ENCODE peak calls at places on chromosomes 2 and 18, in nine cellular contexts. K is PC-3, J is MM.1S, T is GM23248, P is HCT116, Y is hepatocyte, D is GM23338, O is Karpas-422, V is SK-N-SH. N is an unnamed sample. For H3K9me2, H3K27me3 and H3K36me3, the result is how much of the 10 kb centered on the place peaks cover.

GRCh38 chr2:88591684-88592083 is 35.6 kb downstream of the EIF2AK3 start:
- DNase-seq in T (no peak), O (no peak), V (no peak), K (no peak), J (no peak), P (no peak), Y (no peak), D (no peak), N (no peak)

GRCh38 chr2:236687296-236687955 is 117.8 kb downstream of the ACKR3 start:
- DNase-seq in P (no peak), D (no peak), Y (no peak), V (no peak), T (peak), J (no peak), O (no peak), K (no peak), N (no peak)

GRCh38 chr2:4140284-4140962 is 437.0 kb downstream of the DCDC2C start:
- DNase-seq in J (no peak), P (no peak), O (no peak), D (no peak), T (no peak), V (no peak), K (no peak), Y (peak), N (no peak)

GRCh38 chr18:32093106-32093511 is 1.4 kb downstream of the RNF138 start:
- DNase-seq in O (peak), P (no peak), J (peak), T (peak), K (peak), V (no peak), Y (peak), D (peak), N (no peak)

GRCh38 chr2:241946306-241947003 is 76.9 kb downstream of the RTP5 start:
- DNase-seq in T (no peak), V (no peak), P (no peak), Y (no peak), D (no peak), J (no peak), K (no peak), O (no peak), N (no peak)

GRCh38 chr18:55407774-55408535 is 180.0 kb downstream of the TCF4 start:
- DNase-seq in K (no peak), Y (no peak), O (no peak), T (no peak), J (no peak), D (no peak), V (no peak), P (no peak), N (no peak)

GRCh38 chr2:5740853-5741252 is 48.7 kb downstream of the SOX11 start:
- DNase-seq in D (no peak), P (no peak), Y (no peak), O (no peak), K (no peak), V (no peak), T (no peak), J (no peak), N (no peak)

GRCh38 chr18:79682481-79682880 is 2.9 kb downstream of the CTDP1 start:
- DNase-seq in V (no peak), K (no peak), P (no peak), D (no peak), T (no peak), J (no peak), Y (no peak), O (no peak), N (no peak)

GRCh38 chr2:225566798-225567197 is 167.3 kb downstream of the NYAP2 start:
- DNase-seq in D (no peak), K (peak), P (no peak), O (no peak), J (no peak), Y (peak), V (no peak), T (peak), N (no peak)

GRCh38 chr2:154706660-154707059 is 8.2 kb downstream of the KCNJ3 start:
- DNase-seq in O (no peak), D (no peak), Y (no peak), K (no peak), J (no peak), T (no peak), V (no peak), P (no peak), N (no peak)

GRCh38 chr2:144489315-144489920 is 30.5 kb downstream of the ZEB2 start:
- DNase-seq in J (no peak), T (no peak), D (no peak), P (no peak), V (no peak), O (no peak), Y (no peak), K (no peak), N (no peak)

GRCh38 chr2:46258937-46259781 is 38.0 kb upstream of the EPAS1 start:
- DNase-seq in J (no peak), K (no peak), Y (no peak), O (no peak), V (no peak), P (no peak), T (no peak), D (no peak), N (no peak)

GRCh38 chr2:235234711-235235110 is 259.1 kb upstream of the AGAP1 start:
- DNase-seq in V (no peak), O (no peak), T (peak), K (peak), D (no peak), P (no peak), Y (no peak), J (no peak), N (no peak)

GRCh38 chr18:70333757-70334156 is 44.9 kb downstream of the SOCS6 start:
- DNase-seq in P (peak), V (no peak), J (no peak), D (no peak), K (peak), O (no peak), Y (peak), T (peak), N (peak)

GRCh38 chr2:44715671-44716077 is 225.8 kb upstream of the SIX3 start:
- DNase-seq in D (peak), J (peak), V (peak), P (peak), Y (peak), O (no peak), T (peak), K (peak), N (peak)

GRCh38 chr2:102181376-102181775 is 5.4 kb upstream of the IL1RL2 start:
- DNase-seq in V (no peak), D (no peak), T (no peak), Y (no peak), K (no peak), O (no peak), J (no peak), P (no peak), N (no peak)

GRCh38 chr2:165057308-165057707 is 102.0 kb upstream of the SLC38A11 start:
- DNase-seq in J (no peak), K (no peak), O (no peak), V (no peak), P (no peak), Y (no peak), T (no peak), D (no peak), N (no peak)

GRCh38 chr2:239593965-239594771 is 193.3 kb upstream of the HDAC4 start:
- DNase-seq in Y (peak), O (no peak), D (no peak), P (no peak), J (no peak), K (no peak), T (no peak), V (no peak), N (no peak)

GRCh38 chr18:43847164-43848091 is 570.1 kb upstream of the SYT4 start:
- DNase-seq in T (peak), O (no peak), V (no peak), P (no peak), D (peak), Y (no peak), J (no peak), K (peak), N (no peak)

GRCh38 chr2:144372484-144373195 is 147.3 kb downstream of the ZEB2 start:
- DNase-seq in V (no peak), Y (no peak), K (no peak), J (no peak), D (no peak), P (no peak), T (peak), O (peak), N (no peak)

GRCh38 chr2:25749676-25750075 is 76.3 kb upstream of the DTNB start:
- DNase-seq in T (no peak), V (no peak), P (no peak), K (no peak), D (no peak), J (peak), Y (no peak), O (no peak), N (no peak)

GRCh38 chr2:23375448-23375847 is 9.5 kb upstream of the KLHL29 start:
- DNase-seq in K (peak), T (peak), D (peak), J (no peak), P (peak), Y (no peak), V (peak), O (peak), N (no peak)

GRCh38 chr2:238582159-238582558 is 155.4 kb downstream of the ASB1 start:
- DNase-seq in T (peak), K (no peak), Y (no peak), D (no peak), O (no peak), J (no peak), P (no peak), V (no peak), N (no peak)

GRCh38 chr2:54274781-54275242 is 18.8 kb upstream of the TSPYL6 start:
- DNase-seq in T (peak), J (no peak), V (no peak), P (no peak), K (no peak), Y (no peak), D (no peak), O (no peak), N (no peak)

GRCh38 chr2:195343942-195344530 is 313.0 kb upstream of the SLC39A10 start:
- DNase-seq in T (peak), D (no peak), O (no peak), P (no peak), J (peak), K (peak), Y (no peak), V (no peak), N (no peak)

GRCh38 chr2:147863835-147864234 is 19.0 kb downstream of the ACVR2A start:
- DNase-seq in Y (no peak), O (no peak), P (no peak), D (no peak), J (no peak), V (no peak), K (peak), T (peak), N (no peak)

GRCh38 chr2:239152239-239152915 is 248.4 kb downstream of the HDAC4 start:
- DNase-seq in K (no peak), T (no peak), V (no peak), J (no peak), O (no peak), D (no peak), Y (no peak), P (no peak), N (no peak)

GRCh38 chr2:184906160-184906559 is 307.8 kb downstream of the ZNF804A start:
- DNase-seq in K (no peak), O (no peak), D (no peak), Y (no peak), P (no peak), T (no peak), J (no peak), V (no peak), N (no peak)
- H3K9me2 ChIP-seq in K (under half), O (under half), D (under half), Y (under half), P (under half), T (under half), J (under half), V (under half), N (under half)

GRCh38 chr18:52340466-52341378 is 725 bp downstream of the DCC start:
- DNase-seq in D (peak), K (no peak), P (no peak), Y (no peak), V (no peak), J (no peak), O (no peak), T (no peak), N (no peak)
- H3K27me3 ChIP-seq in D (half or more), K (under half), P (under half), Y (half or more), V (under half), J (under half), O (under half), T (under half), N (under half)

DNA sequence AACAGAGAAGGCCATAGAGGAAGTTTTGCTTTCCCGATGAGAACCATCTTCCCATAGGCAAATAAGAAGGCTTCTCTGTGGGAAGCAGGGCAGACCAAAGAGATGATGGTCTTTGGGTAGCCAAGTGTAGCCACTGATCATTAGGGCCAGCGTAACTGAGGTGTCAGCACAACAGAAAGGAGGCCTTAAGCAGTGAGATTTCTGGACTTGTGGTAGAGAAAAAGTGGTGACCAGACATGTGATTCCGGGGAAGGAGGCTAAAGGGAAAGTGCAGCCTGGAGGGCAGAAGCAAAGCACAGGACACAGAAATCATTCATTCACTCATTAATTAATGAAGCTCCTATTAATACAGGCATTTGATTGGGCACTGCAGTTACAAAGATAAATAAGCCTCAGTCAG is 15.4 kb downstream of the EVA1A start:
- DNase-seq in P (no peak), T (no peak), K (no peak), Y (no peak), O (no peak), D (no peak), V (no peak), J (no peak), N (no peak)
- H3K36me3 ChIP-seq in P (under half), T (under half), K (under half), Y (under half), O (under half), D (under half), V (under half), J (under half), N (under half)

GRCh38 chr18:50812834-50813233 is 7.0 kb downstream of the MRO start:
- DNase-seq in Y (no peak), D (no peak), T (no peak), O (no peak), K (no peak), V (no peak), P (no peak), J (no peak), N (no peak)

GRCh38 chr18:50813353-50813752 is 6.5 kb downstream of the MRO start:
- DNase-seq in K (no peak), Y (no peak), J (no peak), P (no peak), D (no peak), O (no peak), T (no peak), V (no peak), N (no peak)

GRCh38 chr18:50817898-50818250 is 1.9 kb downstream of the MRO start:
- DNase-seq in D (no peak), V (no peak), J (no peak), P (no peak), Y (no peak), T (peak), O (no peak), K (no peak), N (no peak)

GRCh38 chr18:50816767-50817166 is 3.0 kb downstream of the MRO start:
- DNase-seq in O (peak), Y (no peak), V (no peak), D (peak), K (no peak), P (no peak), J (no peak), T (no peak), N (no peak)

GRCh38 chr18:50814387-50814786 is 5.4 kb downstream of the MRO start:
- DNase-seq in P (no peak), D (no peak), K (no peak), O (no peak), J (no peak), V (no peak), T (no peak), Y (no peak), N (no peak)
- H3K9me2 ChIP-seq in P (under half), D (under half), K (under half), O (under half), J (under half), V (under half), T (under half), Y (under half), N (under half)

GRCh38 chr2:20111311-20112131 is 60.1 kb upstream of the LAPTM4A start:
- DNase-seq in J (no peak), T (peak), K (no peak), D (no peak), O (no peak), Y (peak), P (no peak), V (no peak), N (no peak)

GRCh38 chr2:20110876-20111275 is 59.4 kb upstream of the LAPTM4A start:
- DNase-seq in K (no peak), O (no peak), T (no peak), J (no peak), Y (no peak), D (no peak), P (no peak), V (no peak), N (no peak)

GRCh38 chr2:20115902-20116301 is 64.5 kb upstream of the LAPTM4A start:
- DNase-seq in P (no peak), V (no peak), Y (peak), T (no peak), D (no peak), J (no peak), O (no peak), K (no peak), N (no peak)

GRCh38 chr2:20113004-20113796 is 61.8 kb upstream of the LAPTM4A start:
- DNase-seq in V (no peak), J (no peak), Y (no peak), P (no peak), O (no peak), D (no peak), K (no peak), T (no peak), N (no peak)

DNA sequence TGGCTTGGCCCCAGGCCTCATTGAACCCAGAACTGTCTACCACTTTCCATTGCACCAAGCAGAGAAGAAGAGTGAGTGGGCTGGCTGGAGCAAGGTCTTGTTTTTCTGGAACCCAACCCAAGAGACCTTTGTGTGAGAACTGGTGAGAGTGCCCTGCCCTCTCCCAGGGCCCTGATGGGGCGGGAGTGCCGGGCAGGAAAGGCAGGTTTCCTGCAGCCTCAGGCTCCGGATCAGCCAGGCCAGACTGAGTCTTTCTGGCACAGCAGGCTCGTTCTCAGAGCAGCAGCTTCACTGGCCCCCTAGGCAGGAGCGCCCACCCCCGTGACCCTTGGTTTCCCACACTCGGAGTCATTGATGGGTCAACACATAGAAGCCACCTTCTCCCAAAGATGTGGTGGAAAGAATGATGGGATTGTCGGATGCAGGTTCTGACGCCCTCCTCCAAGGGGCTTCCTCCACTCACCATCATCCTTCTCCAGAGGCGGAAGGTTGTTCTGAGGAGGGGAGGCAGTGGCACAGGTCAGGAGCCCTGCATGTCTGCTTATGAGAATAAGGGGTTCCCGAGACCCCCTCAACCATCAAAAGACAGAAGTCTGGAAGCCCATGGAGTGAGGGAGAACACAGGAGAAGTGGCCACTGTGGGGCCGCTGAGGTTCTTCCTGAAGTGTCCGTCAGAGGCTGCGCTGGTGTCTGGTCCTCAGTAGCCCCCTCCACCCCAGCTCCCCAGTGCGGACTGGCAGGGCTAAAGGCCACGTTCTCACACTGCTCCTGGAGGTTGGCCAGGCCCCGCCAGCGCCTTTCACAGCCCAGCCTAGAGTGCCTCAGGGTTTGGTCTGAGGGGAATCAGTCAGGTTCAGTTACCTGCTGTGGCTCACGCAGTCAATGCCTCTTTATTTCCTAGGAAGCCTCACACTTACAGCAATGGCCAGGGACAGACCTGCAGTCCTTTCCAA is 62.8 kb upstream of the LAPTM4A start:
- DNase-seq in Y (no peak), P (no peak), D (no peak), O (no peak), V (no peak), K (peak), T (no peak), J (no peak), N (peak)
- H3K27me3 ChIP-seq in Y (under half), P (under half), D (under half), O (under half), V (under half), K (under half), T (under half), J (under half), N (under half)

GRCh38 chr2:10170256-10170655 is 47.7 kb downstream of the RRM2 start:
- DNase-seq in V (peak), K (peak), P (no peak), O (no peak), J (no peak), D (no peak), Y (peak), T (peak), N (peak)

GRCh38 chr2:10167316-10167715 is 44.8 kb downstream of the RRM2 start:
- DNase-seq in D (no peak), P (no peak), K (no peak), Y (no peak), J (no peak), O (no peak), T (no peak), V (peak), N (no peak)

GRCh38 chr2:10169053-10169578 is 46.6 kb downstream of the RRM2 start:
- DNase-seq in K (peak), D (peak), T (no peak), P (no peak), J (no peak), O (peak), V (no peak), Y (no peak), N (no peak)

GRCh38 chr2:10171006-10171800 is 48.7 kb downstream of the RRM2 start:
- DNase-seq in Y (peak), D (no peak), O (no peak), P (no peak), J (no peak), K (no peak), T (no peak), V (peak), N (no peak)

GRCh38 chr2:10169581-10169980 is 47.0 kb downstream of the RRM2 start:
- DNase-seq in O (no peak), K (no peak), D (no peak), J (no peak), Y (peak), V (peak), P (no peak), T (peak), N (no peak)
- H3K36me3 ChIP-seq in O (under half), K (under half), D (under half), J (under half), Y (under half), V (under half), P (under half), T (under half), N (under half)

GRCh38 chr18:22666411-22666940 is 248.8 kb upstream of the CTAGE1 start:
- DNase-seq in O (no peak), Y (no peak), K (no peak), V (no peak), D (no peak), P (no peak), T (no peak), J (no peak), N (no peak)
- H3K9me2 ChIP-seq in O (under half), Y (under half), K (under half), V (under half), D (under half), P (under half), T (under half), J (under half), N (under half)

N was measured in PC-9.